ENCODE peak calls at places on chromosomes 7 and 10, in six cellular contexts. Q is HT1080, N is NCI-H1105, M is H54, T is left ventricle myocardium superior, Y is HTR-8/SVneo. W is an unnamed sample.

GRCh38 chr7:48224042-48224441 is 52.8 kb downstream of the ABCA13 start:
- DNase-seq in Q (no peak), N (no peak), M (no peak), T (no peak), Y (no peak), W (no peak)

GRCh38 chr7:116540743-116541142 is 15.9 kb downstream of the CAV1 start:
- DNase-seq in Q (no peak), N (no peak), M (no peak), T (no peak), Y (no peak), W (no peak)

GRCh38 chr7:84697506-84697905 is 489.4 kb downstream of the SEMA3D start:
- DNase-seq in Q (peak), N (no peak), M (no peak), T (no peak), Y (no peak), W (no peak)

GRCh38 chr7:75900617-75901315 is 14.2 kb upstream of the POR start:
- DNase-seq in Q (no peak), N (no peak), M (no peak), T (no peak), Y (no peak), W (no peak)

GRCh38 chr10:44965104-44965503 is 5.5 kb downstream of the RASSF4 start:
- DNase-seq in Q (no peak), N (no peak), M (no peak), T (no peak), Y (no peak), W (no peak)

GRCh38 chr10:90985301-90985700 is 64.4 kb upstream of the ANKRD1 start:
- DNase-seq in Q (no peak), N (no peak), M (no peak), T (no peak), Y (no peak), W (no peak)

GRCh38 chr10:62433181-62433692 is 59.1 kb downstream of the ZNF365 start:
- DNase-seq in Q (peak), N (no peak), M (peak), T (peak), Y (peak), W (peak)

GRCh38 chr7:1549357-1550004 is 6.5 kb downstream of the TMEM184A start:
- DNase-seq in Q (no peak), N (no peak), M (no peak), T (peak), Y (no peak), W (no peak)

GRCh38 chr7:131016230-131016629 is 282.2 kb upstream of the KLF14 start:
- DNase-seq in Q (no peak), N (no peak), M (no peak), T (no peak), Y (no peak), W (no peak)

GRCh38 chr7:56019501-56019900 is 31.7 kb downstream of the PSPH start:
- DNase-seq in Q (no peak), N (no peak), M (no peak), T (no peak), Y (no peak), W (no peak)

GRCh38 chr10:3330687-3331086 is 158.1 kb upstream of the PITRM1 start:
- DNase-seq in Q (peak), N (no peak), M (peak), T (peak), Y (no peak), W (no peak)

GRCh38 chr7:19772323-19772722 is 1.1 kb downstream of the TMEM196 start:
- DNase-seq in Q (no peak), N (peak), M (no peak), T (no peak), Y (no peak), W (no peak)

GRCh38 chr10:126247454-126247975 is 140.8 kb downstream of the ADAM12 start:
- DNase-seq in Q (peak), N (no peak), M (peak), T (peak), Y (peak), W (no peak)

GRCh38 chr10:123651421-123652047 is 14.6 kb upstream of the GPR26 start:
- DNase-seq in Q (no peak), N (no peak), M (no peak), T (no peak), Y (no peak), W (no peak)

GRCh38 chr7:65509368-65510186 is 135.9 kb downstream of the ZNF92 start:
- DNase-seq in Q (no peak), N (no peak), M (no peak), T (peak), Y (no peak), W (no peak)

GRCh38 chr7:152459724-152460251 is 24.0 kb upstream of the KMT2C start:
- DNase-seq in Q (no peak), N (peak), M (no peak), T (peak), Y (peak), W (peak)

GRCh38 chr10:86182150-86182549 is 184.4 kb downstream of the GRID1 start:
- DNase-seq in Q (no peak), N (no peak), M (no peak), T (no peak), Y (no peak), W (no peak)

GRCh38 chr7:105764506-105764905 is 111.9 kb downstream of the ATXN7L1 start:
- DNase-seq in Q (no peak), N (no peak), M (no peak), T (no peak), Y (no peak), W (no peak)

GRCh38 chr7:46682841-46683624 is 762.0 kb upstream of the IGFBP3 start:
- DNase-seq in Q (peak), N (no peak), M (peak), T (no peak), Y (peak), W (no peak)

GRCh38 chr7:94655884-94656657 is at the start of gene SGCE:
- DNase-seq in Q (peak), N (peak), M (peak), T (peak), Y (peak), W (peak)

GRCh38 chr10:59055046-59055445 is 121.4 kb upstream of the PHYHIPL start:
- DNase-seq in Q (no peak), N (no peak), M (no peak), T (no peak), Y (no peak), W (no peak)

GRCh38 chr10:93813507-93814465 is 56.0 kb downstream of the LGI1 start:
- DNase-seq in Q (peak), N (peak), M (peak), T (peak), Y (peak), W (peak)

GRCh38 chr7:37982423-37982822 is 62.0 kb downstream of the EPDR1 start:
- DNase-seq in Q (no peak), N (no peak), M (no peak), T (no peak), Y (no peak), W (no peak)

GRCh38 chr7:101516849-101517248 is 112.2 kb downstream of the MYL10 start:
- DNase-seq in Q (no peak), N (no peak), M (no peak), T (no peak), Y (no peak), W (no peak)

W was measured in stimulated activated naive B cell treated with anti-CD40 and anti-IgM and Interleukin-4, amounts not matched to agents 10 μg/mL and 1 μg/mL and 100 μg/mL, for 72 hours.